ENCODE peak calls at places on chromosomes 5 and 9, in seven cellular contexts. C is HT1080, Q is GF-D8, Y is cardiac fibroblast, U is lung microvascular endothelial cell, A is GM12891, W is T-helper 2 cell. E is an unnamed sample.

GRCh38 chr9:112462855-112463254 is 23.8 kb upstream of the KIAA1958 start:
- DNase-seq in W (no peak), Q (no peak), C (no peak), Y (no peak), U (no peak), A (no peak), E (no peak)

GRCh38 chr5:177405312-177405711 is 4.1 kb downstream of the F12 start:
- DNase-seq in A (no peak), U (no peak), C (no peak), W (no peak), Q (no peak), Y (no peak), E (no peak)

GRCh38 chr5:39494099-39494498 is 69.3 kb upstream of the DAB2 start:
- DNase-seq in W (no peak), A (no peak), C (no peak), Q (no peak), Y (peak; percentile 83), U (peak; percentile 74), E (no peak)

GRCh38 chr9:137148242-137148641 is 9.3 kb downstream of the GRIN1 start:
- DNase-seq in U (no peak), A (no peak), Q (no peak), W (no peak), Y (no peak), C (no peak), E (no peak)

GRCh38 chr9:5470122-5470521 is 19.8 kb downstream of the CD274 start:
- DNase-seq in Q (no peak), Y (no peak), A (no peak), W (no peak), C (no peak), U (no peak), E (no peak)

GRCh38 chr5:81794246-81794645 is 43.3 kb upstream of the SSBP2 start:
- DNase-seq in Q (no peak), U (no peak), C (no peak), A (no peak), W (no peak), Y (peak; percentile 34), E (no peak)

GRCh38 chr9:14205463-14205862 is 108.5 kb downstream of the NFIB start:
- DNase-seq in A (no peak), C (peak; percentile 75), U (peak; percentile 42), Q (no peak), W (no peak), Y (peak; percentile 89), E (no peak)

GRCh38 chr9:38432922-38433510 is 8.8 kb upstream of the IGFBPL1 start:
- DNase-seq in C (no peak), Y (peak; percentile 60), Q (no peak), U (peak; percentile 43), A (no peak), W (no peak), E (no peak)

GRCh38 chr9:99593621-99594020 is 228.1 kb upstream of the NR4A3 start:
- DNase-seq in Y (no peak), C (no peak), A (no peak), Q (no peak), W (no peak), U (no peak), E (no peak)

GRCh38 chr5:123036391-123037103 is at the start of gene PPIC:
- DNase-seq in A (peak; percentile 47), U (peak; percentile 84), Q (no peak), Y (peak; percentile 87), C (peak; percentile 79), W (no peak), E (no peak)